ENCODE peak calls at places on chromosomes 3 and 15, in ten cellular contexts. E, X, N, O, U, L, G, Z, D and T are unnamed samples.

GRCh38 chr3:166114448-166114847 is 277.2 kb upstream of the BCHE start:
- DNase-seq in G (no peak), E (no peak), X (no peak), O (no peak), N (no peak), D (no peak), Z (no peak), U (no peak), L (no peak), T (no peak)

GRCh38 chr15:45583731-45584639 is 3.2 kb upstream of the BLOC1S6 start:
- DNase-seq in N (no peak), G (no peak), L (no peak), U (no peak), Z (no peak), X (no peak), E (no peak), O (no peak), D (no peak), T (no peak)

GRCh38 chr15:58521293-58521991 is 89.7 kb downstream of the LIPC start:
- DNase-seq in O (no peak), D (peak; percentile 76), U (peak; percentile 73), G (no peak), N (peak; percentile 99), Z (no peak), X (peak; percentile 78), L (peak; percentile 49), E (no peak), T (peak; percentile 36)

GRCh38 chr3:71685686-71686085 is 39.5 kb downstream of the EIF4E3 start:
- DNase-seq in Z (no peak), O (no peak), U (no peak), X (no peak), L (no peak), G (no peak), N (no peak), E (no peak), D (no peak), T (no peak)

GRCh38 chr3:54079729-54080128 is 42.6 kb upstream of the CACNA2D3 start:
- DNase-seq in E (no peak), G (no peak), N (no peak), O (no peak), L (no peak), D (no peak), Z (no peak), U (no peak), X (no peak), T (no peak)

GRCh38 chr3:65928110-65928509 is 110.6 kb downstream of the MAGI1 start:
- DNase-seq in Z (no peak), O (no peak), L (no peak), G (no peak), U (no peak), X (no peak), D (no peak), N (no peak), E (no peak), T (no peak)

GRCh38 chr3:45595364-45596154 is 1.0 kb downstream of the LIMD1 start:
- DNase-seq in U (peak; percentile 50), O (no peak), D (no peak), N (no peak), L (no peak), G (peak; percentile 76), E (peak; percentile 64), X (no peak), Z (no peak), T (no peak)

GRCh38 chr15:64774556-64775523 is 549 bp downstream of the RBPMS2 start:
- DNase-seq in X (no peak), N (no peak), E (no peak), O (no peak), L (no peak), U (peak; percentile 24), G (no peak), Z (peak; percentile 18), D (no peak), T (peak; percentile 58)

GRCh38 chr3:69463546-69463945 is 77.7 kb upstream of the FRMD4B start:
- DNase-seq in X (no peak), U (no peak), L (no peak), O (no peak), D (no peak), E (no peak), G (no peak), N (peak; percentile 33), Z (no peak), T (no peak)

GRCh38 chr3:132394334-132394733 is 23.0 kb upstream of the DNAJC13 start:
- DNase-seq in E (peak; percentile 81), Z (no peak), X (peak; percentile 54), L (no peak), O (peak; percentile 34), G (no peak), D (no peak), U (no peak), N (no peak), T (peak; percentile 62)

GRCh38 chr15:99424978-99425665 is 140.7 kb upstream of the MEF2A start:
- DNase-seq in L (peak; percentile 28), N (peak; percentile 53), G (no peak), D (peak; percentile 28), E (peak; percentile 96), X (peak; percentile 83), Z (peak; percentile 57), O (no peak), U (peak; percentile 58), T (peak; percentile 94)

GRCh38 chr15:39785139-39785538 is 2.5 kb upstream of the FSIP1 start:
- DNase-seq in X (no peak), Z (no peak), O (no peak), D (no peak), U (no peak), G (no peak), N (no peak), L (no peak), E (no peak), T (no peak)

GRCh38 chr3:56019490-56019889 is 448.8 kb downstream of the ERC2 start:
- DNase-seq in N (no peak), X (no peak), U (no peak), D (no peak), Z (no peak), G (no peak), O (no peak), L (no peak), E (no peak), T (no peak)

GRCh38 chr3:106578911-106579310 is 710.1 kb upstream of the CBLB start:
- DNase-seq in G (no peak), X (no peak), U (peak; percentile 22), O (no peak), N (no peak), Z (no peak), E (no peak), D (no peak), L (no peak), T (no peak)

GRCh38 chr3:57943525-57944312 is 64.5 kb upstream of the FLNB start:
- DNase-seq in E (no peak), D (no peak), O (no peak), U (no peak), X (no peak), Z (no peak), G (no peak), N (no peak), L (no peak), T (peak; percentile 20)